ENCODE peak calls at places on chromosomes 4 and X, in seven cellular contexts. Q, I, Y, D, R, X and G are unnamed samples.

GRCh38 chr4:6469898-6470501 is 2.4 kb downstream of the PPP2R2C start:
- DNase-seq in Q (peak; percentile 20), I (no peak), Y (no peak), D (no peak), R (no peak), X (no peak), G (no peak)

GRCh38 chr4:151182455-151182854 is 83.0 kb downstream of the RPS3A start:
- DNase-seq in Q (no peak), I (no peak), Y (no peak), D (no peak), R (no peak), X (no peak), G (no peak)

GRCh38 chr4:55906999-55907398 is 41.7 kb upstream of the CEP135 start:
- DNase-seq in Q (no peak), I (no peak), Y (no peak), D (peak; percentile 38), R (peak; percentile 6), X (no peak), G (peak; percentile 22)

GRCh38 chr4:36763814-36764213 is 480.7 kb upstream of the NWD2 start:
- DNase-seq in Q (no peak), I (no peak), Y (no peak), D (no peak), R (no peak), X (no peak), G (no peak)

GRCh38 chr4:151659631-151660030 is 101.2 kb downstream of the GATB start:
- DNase-seq in Q (no peak), I (no peak), Y (no peak), D (no peak), R (no peak), X (peak; percentile 23), G (no peak)

GRCh38 chrX:68090266-68090665 is 343.0 kb downstream of the OPHN1 start:
- DNase-seq in Q (no peak), I (no peak), Y (no peak), D (peak; percentile 26), R (no peak), X (no peak), G (no peak)

GRCh38 chrX:137891431-137891830 is 325.5 kb downstream of the ZIC3 start:
- DNase-seq in Q (no peak), I (no peak), Y (no peak), D (peak; percentile 93), R (no peak), X (no peak), G (no peak)

GRCh38 chr4:16122225-16122624 is 38.4 kb upstream of the PROM1 start:
- DNase-seq in Q (no peak), I (no peak), Y (no peak), D (no peak), R (no peak), X (no peak), G (no peak)

GRCh38 chr4:59689149-59689548 is 1511.0 kb upstream of the ADGRL3 start:
- DNase-seq in Q (no peak), I (no peak), Y (no peak), D (no peak), R (no peak), X (no peak), G (no peak)

GRCh38 chrX:130082244-130083106 is 27.8 kb downstream of the ELF4 start:
- DNase-seq in Q (no peak), I (no peak), Y (no peak), D (no peak), R (no peak), X (peak; percentile 46), G (no peak)

GRCh38 chr4:120314969-120315368 is 248.3 kb upstream of the MAD2L1 start:
- DNase-seq in Q (no peak), I (no peak), Y (no peak), D (no peak), R (no peak), X (no peak), G (no peak)

GRCh38 chr4:69640289-69640688 is 847 bp upstream of the UGT2A2 start:
- DNase-seq in Q (no peak), I (no peak), Y (no peak), D (no peak), R (no peak), X (peak; percentile 0), G (no peak)

GRCh38 chrX:7294483-7294882 is 146.5 kb upstream of the PUDP start:
- DNase-seq in Q (no peak), I (no peak), Y (no peak), D (no peak), R (no peak), X (no peak), G (peak; percentile 27)

GRCh38 chr4:40949701-40950100 is 199.9 kb downstream of the NSUN7 start:
- DNase-seq in Q (no peak), I (no peak), Y (no peak), D (no peak), R (no peak), X (no peak), G (no peak)

GRCh38 chr4:140242357-140243284 is 88.6 kb upstream of the MAML3 start:
- DNase-seq in Q (no peak), I (no peak), Y (no peak), D (no peak), R (no peak), X (no peak), G (no peak)

GRCh38 chr4:47852121-47852520 is 14.3 kb upstream of the CORIN start:
- DNase-seq in Q (no peak), I (no peak), Y (no peak), D (no peak), R (no peak), X (peak; percentile 44), G (peak; percentile 92)

GRCh38 chrX:53678667-53679066 is 7.9 kb downstream of the HUWE1 start:
- DNase-seq in Q (no peak), I (no peak), Y (no peak), D (peak; percentile 37), R (no peak), X (peak; percentile 26), G (no peak)

GRCh38 chr4:106315476-106315967 is 487 bp downstream of the TBCK start:
- DNase-seq in Q (no peak), I (no peak), Y (no peak), D (no peak), R (peak; percentile 96), X (peak; percentile 61), G (peak; percentile 34)

GRCh38 chr4:177108708-177109107 is 201.0 kb upstream of the NEIL3 start:
- DNase-seq in Q (no peak), I (no peak), Y (no peak), D (peak; percentile 14), R (no peak), X (peak; percentile 54), G (peak; percentile 68)

GRCh38 chr4:72112514-72113156 is 80.8 kb downstream of the NPFFR2 start:
- DNase-seq in Q (no peak), I (no peak), Y (no peak), D (peak; percentile 91), R (peak; percentile 78), X (peak; percentile 94), G (peak; percentile 76)

GRCh38 chr4:38080575-38080974 is 120.4 kb downstream of the PTTG2 start:
- DNase-seq in Q (no peak), I (no peak), Y (no peak), D (no peak), R (no peak), X (no peak), G (no peak)

GRCh38 chr4:182748949-182749348 is 168.2 kb downstream of the DCTD start:
- DNase-seq in Q (no peak), I (no peak), Y (no peak), D (no peak), R (no peak), X (no peak), G (peak; percentile 43)

GRCh38 chr4:182745268-182745667 is 171.9 kb downstream of the DCTD start:
- DNase-seq in Q (no peak), I (no peak), Y (no peak), D (no peak), R (peak; percentile 41), X (no peak), G (no peak)

GRCh38 chr4:182746876-182747275 is 170.3 kb downstream of the DCTD start:
- DNase-seq in Q (no peak), I (no peak), Y (no peak), D (no peak), R (no peak), X (no peak), G (no peak)

GRCh38 chr4:182749768-182750167 is 167.4 kb downstream of the DCTD start:
- DNase-seq in Q (no peak), I (no peak), Y (no peak), D (no peak), R (no peak), X (no peak), G (peak; percentile 27)

GRCh38 chr4:182748283-182748682 is 168.9 kb downstream of the DCTD start:
- DNase-seq in Q (no peak), I (no peak), Y (no peak), D (no peak), R (no peak), X (no peak), G (no peak)
- H4K8ac ChIP-seq in Q (no peak overlapping the region), I (no peak overlapping the region), Y (no peak overlapping the region), D (no peak overlapping the region), R (no peak overlapping the region), X (no peak overlapping the region), G (no peak overlapping the region)

DNA sequence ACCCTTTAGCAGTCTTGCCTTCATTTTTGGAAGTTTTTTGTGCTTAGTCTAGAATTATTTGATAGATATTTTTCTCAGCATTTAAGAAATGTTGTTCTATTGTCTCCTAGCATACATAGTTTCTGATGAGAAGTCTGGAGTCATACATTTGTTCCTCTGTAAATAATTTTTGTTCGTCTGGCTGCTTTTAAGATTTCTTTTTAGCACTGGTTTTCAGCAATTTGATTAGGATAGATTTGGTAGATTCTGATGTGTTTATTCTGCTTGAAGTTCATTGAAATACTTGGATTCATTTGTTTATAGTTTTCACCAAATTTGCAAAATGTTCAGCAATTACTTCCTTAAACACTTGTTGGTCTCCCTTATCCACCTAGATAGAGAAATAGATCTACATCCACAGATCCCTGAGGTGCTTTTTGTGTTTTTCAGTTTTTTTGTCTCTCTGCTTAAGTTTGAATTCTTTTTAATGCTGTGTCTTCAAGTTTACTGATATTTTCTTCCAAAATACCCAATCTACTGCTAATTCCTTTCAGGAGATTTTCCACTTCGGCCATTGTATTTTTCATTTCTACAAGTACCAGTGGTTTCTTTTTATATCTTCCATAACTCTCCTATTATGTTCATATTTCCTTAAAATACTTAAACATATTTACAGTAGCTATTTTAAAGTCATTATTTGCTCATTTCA is 64.9 kb downstream of the ABLIM2 start:
- DNase-seq in Q (no peak), I (no peak), Y (no peak), D (no peak), R (no peak), X (no peak), G (no peak)
- H4K8ac ChIP-seq in Q (no peak overlapping the region), I (no peak overlapping the region), Y (no peak overlapping the region), D (no peak overlapping the region), R (no peak overlapping the region), X (no peak overlapping the region), G (no peak overlapping the region)

GRCh38 chr4:110501826-110502225 is 25.9 kb downstream of the ENPEP start:
- DNase-seq in Q (no peak), I (no peak), Y (no peak), D (no peak), R (no peak), X (peak; percentile 22), G (peak; percentile 16)
- H4K8ac ChIP-seq in Q (no peak overlapping the region), I (no peak overlapping the region), Y (no peak overlapping the region), D (no peak overlapping the region), R (no peak overlapping the region), X (no peak overlapping the region), G (no peak overlapping the region)

DNA sequence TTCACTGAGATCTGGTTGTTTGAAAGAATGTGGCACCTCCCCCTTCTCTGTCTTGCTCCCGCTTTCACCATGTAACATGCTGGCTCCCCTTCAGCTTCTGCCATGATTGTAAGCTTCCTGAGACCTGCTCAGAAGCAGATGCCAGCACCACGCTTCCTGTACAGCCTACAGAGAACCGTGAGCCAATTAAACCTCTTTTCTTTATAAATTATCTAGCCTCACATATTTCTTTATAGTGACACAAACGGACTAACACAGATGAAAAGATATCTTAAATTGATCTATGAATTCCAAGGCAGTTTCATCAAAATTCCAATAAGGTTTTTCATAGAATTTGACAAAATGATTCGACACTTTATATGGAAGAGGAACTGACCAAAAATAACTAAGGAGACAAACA is 57.0 kb upstream of the OGT start:
- DNase-seq in Q (no peak), I (no peak), Y (no peak), D (peak; percentile 21), R (no peak), X (no peak), G (no peak)
- H4K8ac ChIP-seq in Q (no peak overlapping the region), I (no peak overlapping the region), Y (no peak overlapping the region), D (no peak overlapping the region), R (no peak overlapping the region), X (no peak overlapping the region), G (no peak overlapping the region)